ENCODE peak calls at places on chromosomes 11 and 22, in five cellular contexts. U is mammary epithelial cell, M is GM18507, V is progenitor cell of endocrine pancreas, D is WTC11. X is an unnamed sample.

GRCh38 chr11:45142241-45142885 is 4.1 kb upstream of the PRDM11 start:
- DNase-seq in M (no peak), V (no peak), D (no peak), U (no peak), X (no peak)

GRCh38 chr11:119533931-119534694 is 111.1 kb upstream of the THY1 start:
- DNase-seq in D (peak), V (peak), M (no peak), U (peak), X (peak)

GRCh38 chr11:19962795-19963163 is 197.5 kb downstream of the DBX1 start:
- DNase-seq in M (no peak), D (no peak), V (no peak), U (peak), X (no peak)

GRCh38 chr11:74726547-74727182 is 4.6 kb downstream of the CHRDL2 start:
- DNase-seq in U (peak), M (peak), V (peak), D (peak), X (peak)

GRCh38 chr22:48621085-48621484 is 1206.6 kb downstream of the BRD1 start:
- DNase-seq in U (no peak), D (no peak), V (no peak), M (no peak), X (no peak)

GRCh38 chr11:62061356-62062222 is 62.2 kb upstream of the INCENP start:
- DNase-seq in U (peak), M (no peak), V (no peak), D (no peak), X (no peak)

GRCh38 chr11:131889760-131890620 is 519.6 kb downstream of the NTM start:
- DNase-seq in D (no peak), M (no peak), V (no peak), U (no peak), X (no peak)

GRCh38 chr11:42410251-42410956 is 901.4 kb upstream of the API5 start:
- DNase-seq in D (no peak), U (peak), M (no peak), V (no peak), X (no peak)

GRCh38 chr22:29478326-29479276 is 1.4 kb upstream of the NEFH start:
- DNase-seq in V (no peak), D (peak), U (no peak), M (no peak), X (no peak)

GRCh38 chr11:59616396-59616982 is 915 bp upstream of the OSBP start:
- DNase-seq in U (no peak), V (no peak), D (no peak), M (no peak), X (no peak)

GRCh38 chr11:103051986-103052385 is 40.0 kb downstream of the DCUN1D5 start:
- DNase-seq in D (no peak), U (no peak), V (no peak), M (no peak), X (no peak)

GRCh38 chr22:30127749-30128166 is 47.5 kb downstream of the HORMAD2 start:
- DNase-seq in D (no peak), V (no peak), M (no peak), U (no peak), X (no peak)

GRCh38 chr11:62133328-62134065 is 9.7 kb downstream of the INCENP start:
- DNase-seq in U (no peak), V (no peak), D (no peak), M (no peak), X (no peak)

GRCh38 chr11:112247198-112247597 is 13.5 kb downstream of the PLET1 start:
- DNase-seq in D (no peak), M (no peak), V (no peak), U (no peak), X (no peak)

GRCh38 chr11:70523384-70524095 is 125.2 kb downstream of the CTTN start:
- DNase-seq in U (no peak), M (no peak), D (no peak), V (no peak), X (no peak)